ENCODE peak calls at places on chromosomes 12 and 14, in five cellular contexts. T is GM12878, M is K562, K is HepG2, U is HCT116. F is an unnamed sample.

GRCh38 chr12:101945361-101946232 is 68.2 kb downstream of the DRAM1 start:
- DNase-seq in T (no peak), M (no peak), K (peak; percentile 39), U (no peak), F (no peak)

GRCh38 chr12:113227169-113227568 is 5.9 kb downstream of the TPCN1 start:
- DNase-seq in T (no peak), M (no peak), K (no peak), U (no peak), F (no peak)

GRCh38 chr12:53381739-53382630 is 2.0 kb downstream of the SP1 start:
- DNase-seq in T (peak; percentile 63), M (peak; percentile 23), K (peak; percentile 56), U (no peak), F (no peak)

GRCh38 chr14:53306267-53306721 is 153.2 kb upstream of the DDHD1 start:
- DNase-seq in T (no peak), M (peak; percentile 35), K (peak; percentile 19), U (peak; percentile 28), F (peak; percentile 61)

GRCh38 chr14:23035303-23036164 is 834 bp upstream of the PSMB5 start:
- DNase-seq in T (no peak), M (no peak), K (no peak), U (no peak), F (no peak)

GRCh38 chr12:93793983-93794382 is 116.8 kb downstream of the CRADD start:
- DNase-seq in T (no peak), M (no peak), K (no peak), U (no peak), F (no peak)

GRCh38 chr12:75315518-75315917 is 14.6 kb downstream of the CAPS2 start:
- DNase-seq in T (no peak), M (no peak), K (no peak), U (no peak), F (no peak)

GRCh38 chr12:92304335-92305066 is 158.9 kb upstream of the BTG1 start:
- DNase-seq in T (no peak), M (no peak), K (no peak), U (no peak), F (no peak)

GRCh38 chr14:54440037-54440436 is 1.1 kb downstream of the CNIH1 start:
- DNase-seq in T (no peak), M (no peak), K (no peak), U (no peak), F (no peak)

GRCh38 chr14:97177016-97177415 is 379.8 kb downstream of the VRK1 start:
- DNase-seq in T (no peak), M (no peak), K (peak; percentile 18), U (peak; percentile 69), F (no peak)

GRCh38 chr14:97177635-97178034 is 380.5 kb downstream of the VRK1 start:
- DNase-seq in T (peak; percentile 15), M (no peak), K (no peak), U (no peak), F (no peak)

GRCh38 chr14:97180304-97181200 is 383.4 kb downstream of the VRK1 start:
- DNase-seq in T (no peak), M (no peak), K (peak; percentile 25), U (peak; percentile 88), F (no peak)

GRCh38 chr14:97179573-97179972 is 382.4 kb downstream of the VRK1 start:
- DNase-seq in T (no peak), M (no peak), K (no peak), U (no peak), F (no peak)

GRCh38 chr14:97178781-97179180 is 381.6 kb downstream of the VRK1 start:
- DNase-seq in T (no peak), M (no peak), K (no peak), U (no peak), F (no peak)
- TF ChIP-seq EZH2 in T (no peak), M (no peak), K (no peak), U (no peak), F (no peak)

GRCh38 chr14:99733221-99733550 is 49.1 kb downstream of the CYP46A1 start:
- DNase-seq in T (no peak), M (no peak), K (no peak), U (no peak), F (no peak)

GRCh38 chr14:99729991-99730875 is 46.1 kb downstream of the CYP46A1 start:
- DNase-seq in T (no peak), M (peak; percentile 71), K (peak; percentile 93), U (no peak), F (no peak)

GRCh38 chr14:99732436-99733220 is 48.5 kb downstream of the CYP46A1 start:
- DNase-seq in T (no peak), M (no peak), K (no peak), U (no peak), F (no peak)

GRCh38 chr14:99730876-99731351 is 46.8 kb downstream of the CYP46A1 start:
- DNase-seq in T (no peak), M (no peak), K (no peak), U (no peak), F (no peak)

DNA sequence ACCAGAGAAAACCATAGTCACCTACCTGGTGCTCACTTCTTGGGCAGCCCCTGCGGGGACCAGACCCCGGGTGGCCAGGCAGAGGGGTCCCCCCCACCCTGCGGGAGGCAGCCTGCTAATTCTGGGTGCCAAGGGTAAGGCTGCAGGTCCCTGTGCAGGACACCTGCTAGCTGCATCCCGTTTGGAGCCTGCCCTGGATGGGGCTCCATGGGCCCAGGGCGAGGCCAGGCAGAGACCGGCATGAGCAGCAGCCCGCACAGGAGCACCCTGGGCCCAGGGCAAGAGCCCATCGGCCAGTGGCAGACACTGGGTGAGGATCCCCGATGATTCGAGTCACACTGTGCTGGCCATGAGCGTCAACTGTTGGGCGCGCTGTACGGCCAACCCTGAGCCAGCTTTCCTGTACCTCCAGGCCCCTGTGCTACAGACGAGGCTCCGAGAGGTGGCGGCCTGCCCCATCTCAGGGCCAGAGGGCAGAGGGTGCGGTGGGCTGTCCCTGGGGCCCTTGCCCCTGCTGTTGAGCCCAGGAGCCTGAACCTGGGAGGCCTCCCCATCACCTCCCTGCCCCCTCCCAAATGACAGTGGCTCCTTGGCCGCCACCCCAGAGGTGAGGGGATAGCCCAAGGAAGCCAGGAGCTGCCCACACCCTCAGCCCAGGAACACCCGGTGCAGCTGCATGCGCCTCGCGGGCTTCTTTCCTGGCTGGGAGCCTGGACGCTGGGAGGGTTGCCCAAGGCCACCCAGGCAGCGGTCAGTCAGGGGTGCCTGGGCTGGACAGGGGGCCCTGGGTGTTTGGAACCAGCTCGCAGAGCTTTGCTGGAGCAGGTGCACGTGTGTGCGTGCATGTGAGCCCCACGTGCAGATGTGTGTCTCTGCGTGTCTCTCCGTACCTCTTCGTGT is 47.7 kb downstream of the CYP46A1 start:
- DNase-seq in T (no peak), M (no peak), K (no peak), U (no peak), F (no peak)
- TF ChIP-seq JUND in T (no peak), M (no peak), K (no peak), U (no peak), F (no peak)

DNA sequence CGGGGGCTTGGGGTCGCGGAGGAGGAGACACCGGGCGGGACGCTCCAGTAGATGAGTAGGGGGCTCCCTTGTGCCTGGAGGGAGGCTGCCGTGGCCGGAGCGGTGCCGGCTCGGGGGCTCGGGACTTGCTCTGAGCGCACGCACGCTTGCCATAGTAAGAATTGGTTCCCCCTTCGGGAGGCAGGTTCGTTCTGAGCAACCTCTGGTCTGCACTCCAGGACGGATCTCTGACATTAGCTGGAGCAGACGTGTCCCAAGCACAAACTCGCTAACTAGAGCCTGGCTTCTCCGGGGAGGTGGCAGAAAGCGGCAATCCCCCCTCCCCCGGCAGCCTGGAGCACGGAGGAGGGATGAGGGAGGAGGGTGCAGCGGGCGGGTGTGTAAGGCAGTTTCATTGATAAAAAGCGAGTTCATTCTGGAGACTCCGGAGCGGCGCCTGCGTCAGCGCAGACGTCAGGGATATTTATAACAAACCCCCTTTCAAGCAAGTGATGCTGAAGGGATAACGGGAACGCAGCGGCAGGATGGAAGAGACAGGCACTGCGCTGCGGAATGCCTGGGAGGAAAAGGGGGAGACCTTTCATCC is 618 bp downstream of the FOS start:
- DNase-seq in T (no peak), M (peak; percentile 37), K (no peak), U (no peak), F (no peak)
- TF ChIP-seq EZH2 in T (no peak), M (no peak), K (no peak), U (no peak), F (no peak)

GRCh38 chr14:75244121-75244520 is 34.5 kb upstream of the FOS start:
- DNase-seq in T (no peak), M (no peak), K (no peak), U (no peak), F (no peak)
- TF ChIP-seq JUND in T (no peak), M (no peak), K (no peak), U (no peak), F (no peak)